ENCODE peak calls at places on chromosomes 2 and 18, in four cellular contexts. X is AG04450, D is GM06990, W is prostate gland. H is an unnamed sample.

GRCh38 chr2:73494031-73494430 is 108.4 kb downstream of the ALMS1 start:
- DNase-seq in D (no peak), W (no peak), X (no peak), H (no peak)

GRCh38 chr2:188607501-188607900 is 315.8 kb downstream of the GULP1 start:
- DNase-seq in D (no peak), W (no peak), X (no peak), H (no peak)

GRCh38 chr18:12460874-12461273 is 53.1 kb downstream of the PRELID3A start:
- DNase-seq in D (no peak), W (no peak), X (no peak), H (no peak)

GRCh38 chr2:96554293-96555145 is 18.0 kb downstream of the ARID5A start:
- DNase-seq in D (peak), W (peak), X (no peak), H (peak)

GRCh38 chr18:25599443-25599842 is 247.5 kb upstream of the ZNF521 start:
- DNase-seq in X (no peak), W (no peak), D (no peak), H (no peak)

GRCh38 chr2:124778076-124778475 is 753.0 kb downstream of the CNTNAP5 start:
- DNase-seq in W (no peak), X (no peak), D (no peak), H (no peak)

GRCh38 chr2:199716807-199717586 is 134.0 kb downstream of the FTCDNL1 start:
- DNase-seq in X (no peak), W (no peak), D (no peak), H (no peak)

GRCh38 chr2:99217929-99218501 is 37.0 kb downstream of the MRPL30 start:
- DNase-seq in D (no peak), X (no peak), W (no peak), H (no peak)

GRCh38 chr2:77999376-77999775 is 477.2 kb upstream of the LRRTM4 start:
- DNase-seq in W (no peak), D (no peak), X (no peak), H (no peak)

GRCh38 chr2:177886824-177887223 is 185.8 kb downstream of the PDE11A start:
- DNase-seq in W (no peak), D (no peak), X (no peak), H (no peak)

GRCh38 chr18:3716116-3716660 is 266.2 kb downstream of the TGIF1 start:
- DNase-seq in X (no peak), D (no peak), W (no peak), H (no peak)

GRCh38 chr2:27085670-27086089 is 892 bp upstream of the KHK start:
- DNase-seq in W (peak), D (peak), X (no peak), H (peak)
- H3K4me3 ChIP-seq in W (peak), D (peak), X (peak), H (peak)

GRCh38 chr2:207767461-207768167 is 2.1 kb downstream of the FZD5 start:
- DNase-seq in W (peak), X (no peak), D (peak), H (no peak)
- TF ChIP-seq CTCF in W (peak), X (peak), D (peak), H (no peak)

GRCh38 chr18:501406-501714 is 859 bp upstream of the COLEC12 start:
- DNase-seq in X (no peak), D (no peak), W (no peak), H (no peak)
- H3K4me3 ChIP-seq in X (no peak), D (no peak), W (no peak), H (no peak)

GRCh38 chr2:106270471-106270891 is 76.4 kb upstream of the UXS1 start:
- DNase-seq in X (no peak), W (no peak), D (no peak), H (no peak)
- TF ChIP-seq CTCF in X (no peak), W (no peak), D (no peak), H (no peak)

GRCh38 chr2:43175187-43175490 is 51.3 kb downstream of the ZFP36L2 start:
- DNase-seq in W (no peak), D (no peak), X (no peak), H (no peak)
- H3K4me3 ChIP-seq in W (no peak), D (no peak), X (no peak), H (no peak)

DNA sequence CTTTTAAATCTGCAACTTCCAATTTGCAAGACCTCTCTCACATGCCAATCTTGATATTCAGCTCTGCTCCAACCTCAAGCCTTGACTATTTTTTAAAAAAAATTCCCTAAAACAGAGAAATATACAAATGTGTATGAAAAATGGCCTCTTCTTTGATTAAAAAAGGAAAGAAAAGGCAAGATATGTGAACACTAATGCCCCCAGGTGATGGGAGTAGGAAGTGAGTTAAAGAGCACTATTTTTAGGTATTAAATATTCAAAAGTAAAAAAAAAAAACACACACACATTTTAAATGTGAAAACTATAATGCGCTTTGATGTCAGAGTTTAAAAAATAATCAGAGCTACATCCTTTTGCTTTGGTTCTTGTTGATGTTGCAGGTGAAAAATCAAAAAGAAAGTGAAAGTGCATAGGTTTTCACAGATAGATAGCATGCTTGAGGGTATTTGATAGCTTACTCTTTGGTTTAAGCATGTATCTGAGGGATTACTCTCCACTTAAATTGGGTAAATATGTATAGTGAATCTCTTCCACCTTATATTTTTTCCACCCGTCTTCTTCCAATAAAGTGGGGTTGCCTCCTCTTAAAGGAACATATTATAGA is 406.0 kb upstream of the POU3F3 start:
- DNase-seq in X (no peak), W (no peak), D (no peak), H (no peak)
- TF ChIP-seq CTCF in X (no peak), W (no peak), D (peak), H (no peak)

H was measured in heart right ventricle.